ENCODE peak calls at places on chromosomes 11 and 22, in nine cellular contexts. I is GM13977, X is astrocyte of the cerebellum, E is Calu3, N is GM13976, A is body of pancreas, B is upper lobe of right lung, P is pancreas, J is thoracic aorta. U is an unnamed sample.

GRCh38 chr11:83006877-83007330 is 64.8 kb downstream of the RAB30 start:
- DNase-seq in I (peak; percentile 58), X (no peak), E (no peak), N (peak; percentile 55), A (peak; percentile 66), B (no peak), P (no peak), J (no peak), U (no peak)

GRCh38 chr11:92296138-92296515 is 71.5 kb downstream of the FAT3 start:
- DNase-seq in I (no peak), X (peak; percentile 49), E (no peak), N (no peak), A (no peak), B (no peak), P (no peak), J (no peak), U (no peak)

GRCh38 chr22:44627521-44628139 is 74.4 kb upstream of the PRR5 start:
- DNase-seq in I (no peak), X (no peak), E (no peak), N (no peak), A (no peak), B (peak; percentile 51), P (no peak), J (no peak), U (no peak)

GRCh38 chr11:95720219-95720618 is 69.4 kb downstream of the FAM76B start:
- DNase-seq in I (no peak), X (no peak), E (no peak), N (no peak), A (no peak), B (no peak), P (no peak), J (no peak), U (no peak)

GRCh38 chr11:68122936-68123539 is 1.9 kb upstream of the CHKA start:
- DNase-seq in I (no peak), X (no peak), E (peak; percentile 90), N (no peak), A (peak; percentile 78), B (peak; percentile 68), P (no peak), J (no peak), U (no peak)

GRCh38 chr11:97544401-97544800 is 1154.6 kb downstream of the JRKL start:
- DNase-seq in I (no peak), X (no peak), E (no peak), N (no peak), A (no peak), B (no peak), P (no peak), J (no peak), U (no peak)

GRCh38 chr11:35138949-35139881 is at the start of gene CD44:
- DNase-seq in I (peak; percentile 75), X (peak; percentile 72), E (peak; percentile 67), N (peak; percentile 79), A (peak; percentile 86), B (peak; percentile 84), P (peak; percentile 87), J (peak; percentile 68), U (peak; percentile 70)

GRCh38 chr11:73538381-73538872 is 59.5 kb downstream of the FAM168A start:
- DNase-seq in I (peak; percentile 45), X (no peak), E (no peak), N (peak; percentile 58), A (no peak), B (no peak), P (no peak), J (no peak), U (no peak)

GRCh38 chr11:121790435-121790834 is 325.6 kb downstream of the BLID start:
- DNase-seq in I (no peak), X (no peak), E (no peak), N (no peak), A (no peak), B (no peak), P (no peak), J (no peak), U (no peak)

GRCh38 chr11:124938206-124938765 is 2.4 kb upstream of the HEPACAM start:
- DNase-seq in I (no peak), X (no peak), E (no peak), N (no peak), A (no peak), B (no peak), P (no peak), J (no peak), U (no peak)

GRCh38 chr11:106031210-106031845 is 9.3 kb upstream of the MSANTD4 start:
- DNase-seq in I (no peak), X (no peak), E (no peak), N (no peak), A (no peak), B (no peak), P (no peak), J (no peak), U (no peak)

GRCh38 chr11:28730336-28730735 is 622.1 kb downstream of the METTL15 start:
- DNase-seq in I (no peak), X (no peak), E (no peak), N (no peak), A (no peak), B (no peak), P (no peak), J (no peak), U (no peak)

GRCh38 chr11:85182437-85183109 is 444.6 kb downstream of the DLG2 start:
- DNase-seq in I (peak; percentile 27), X (peak; percentile 6), E (peak; percentile 18), N (peak; percentile 11), A (peak; percentile 6), B (no peak), P (no peak), J (no peak), U (no peak)

GRCh38 chr11:70156291-70157037 is 46.6 kb upstream of the FADD start:
- DNase-seq in I (no peak), X (no peak), E (no peak), N (no peak), A (no peak), B (no peak), P (no peak), J (no peak), U (no peak)

DNA sequence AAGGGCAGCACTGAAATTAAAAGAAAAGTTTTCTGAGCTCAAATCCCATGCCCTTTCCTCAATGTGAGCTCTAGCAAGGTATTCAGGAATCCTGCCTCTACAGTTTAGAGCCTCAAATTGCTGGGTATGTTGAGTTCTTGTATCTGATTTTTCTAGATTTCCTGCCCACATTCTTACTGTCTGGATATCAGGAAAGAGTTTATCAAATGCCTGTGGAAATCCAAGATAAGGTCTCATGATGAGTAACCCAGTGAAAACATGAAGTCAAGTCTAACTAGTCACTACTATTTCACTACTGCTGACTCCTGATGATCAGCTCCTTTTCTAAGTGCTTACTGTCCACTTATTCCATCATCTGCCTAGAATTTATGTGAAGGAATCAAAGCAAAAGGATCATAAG is 29.8 kb downstream of the LIMK2 start:
- DNase-seq in I (no peak), X (no peak), E (no peak), N (no peak), A (no peak), B (no peak), P (no peak), J (no peak), U (no peak)
- TF ChIP-seq CTCF in I (no peak), X (peak; percentile 35), E (no peak), N (no peak), A (no peak), B (no peak), P (no peak), J (no peak), U (no peak)

DNA sequence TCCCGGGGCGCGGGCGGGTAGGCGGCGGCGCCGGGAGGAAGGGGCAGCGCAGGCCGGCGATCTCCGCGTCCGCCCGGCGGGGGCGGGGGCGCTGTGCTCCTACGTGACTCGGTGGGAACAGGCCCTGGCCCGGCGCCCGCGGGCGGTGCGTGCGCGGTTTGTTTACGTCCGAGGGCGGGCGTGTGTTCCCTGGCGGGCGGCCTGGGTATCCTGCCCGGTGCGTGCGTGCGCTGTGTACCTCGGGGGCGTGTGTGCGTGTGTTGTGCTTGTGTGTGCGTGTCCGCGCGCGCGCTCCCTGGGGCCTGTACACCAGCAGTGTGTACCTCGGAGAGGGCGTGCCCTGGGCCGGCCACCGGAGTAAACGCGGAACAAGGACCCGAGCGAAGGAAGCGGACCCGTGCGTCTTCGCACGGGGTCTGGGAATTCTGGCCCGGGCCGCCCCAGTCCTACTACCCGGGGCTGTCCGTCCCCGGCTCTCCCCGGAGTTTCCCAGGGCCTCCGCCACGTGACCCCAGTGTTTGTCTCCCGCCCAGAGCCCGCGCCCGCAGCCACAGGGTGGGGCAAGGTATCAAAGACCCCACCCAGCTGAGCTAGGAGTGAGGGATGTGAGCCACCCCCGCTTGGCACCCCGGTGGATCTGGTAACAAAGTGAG is 769 bp downstream of the MAFF start:
- DNase-seq in I (peak; percentile 54), X (peak; percentile 79), E (peak; percentile 80), N (peak; percentile 61), A (peak; percentile 88), B (peak; percentile 93), P (peak; percentile 93), J (peak; percentile 81), U (peak; percentile 58)
- TF ChIP-seq CTCF in I (peak; percentile 26), X (no peak), E (no peak), N (peak; percentile 12), A (peak; percentile 29), B (no peak), P (no peak), J (no peak), U (no peak)

GRCh38 chr11:104333977-104334376 is 170.0 kb upstream of the PDGFD start:
- DNase-seq in I (no peak), X (no peak), E (no peak), N (no peak), A (no peak), B (no peak), P (no peak), J (no peak), U (no peak)
- TF ChIP-seq CTCF in I (peak; percentile 30), X (peak; percentile 13), E (no peak), N (no peak), A (no peak), B (no peak), P (no peak), J (no peak), U (no peak)

GRCh38 chr11:40387240-40387980 is 1072.0 kb downstream of the LRRC4C start:
- DNase-seq in I (no peak), X (no peak), E (no peak), N (no peak), A (no peak), B (no peak), P (no peak), J (no peak), U (no peak)

GRCh38 chr11:40376346-40376745 is 1083.1 kb downstream of the LRRC4C start:
- DNase-seq in I (no peak), X (no peak), E (no peak), N (no peak), A (no peak), B (no peak), P (no peak), J (no peak), U (no peak)

GRCh38 chr11:40380871-40381270 is 1078.6 kb downstream of the LRRC4C start:
- DNase-seq in I (no peak), X (no peak), E (no peak), N (no peak), A (no peak), B (no peak), P (no peak), J (no peak), U (no peak)

GRCh38 chr11:40384991-40385390 is 1074.5 kb downstream of the LRRC4C start:
- DNase-seq in I (no peak), X (no peak), E (no peak), N (no peak), A (no peak), B (no peak), P (no peak), J (no peak), U (no peak)

DNA sequence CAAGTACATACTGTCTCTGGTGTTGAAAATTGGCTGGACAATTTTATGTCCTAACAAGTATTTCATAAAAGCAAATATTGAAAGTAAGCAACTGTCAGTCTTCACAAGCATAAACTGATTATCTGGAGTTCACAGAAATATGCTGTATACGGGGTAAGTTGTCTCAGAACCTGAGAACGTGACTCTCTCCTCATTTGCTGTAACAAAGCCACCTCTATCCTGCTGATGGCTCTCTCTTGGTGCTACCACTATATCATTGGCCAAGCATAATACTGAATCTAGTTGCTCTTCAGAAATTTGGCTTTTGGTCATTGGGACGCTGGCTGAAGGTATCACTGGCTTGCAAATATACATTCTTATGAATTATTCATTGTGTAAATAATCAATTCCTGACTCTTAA is 1078.0 kb downstream of the LRRC4C start:
- DNase-seq in I (no peak), X (no peak), E (no peak), N (no peak), A (no peak), B (no peak), P (no peak), J (no peak), U (no peak)
- TF ChIP-seq CTCF in I (no peak), X (no peak), E (no peak), N (no peak), A (no peak), B (no peak), P (no peak), J (no peak), U (no peak)

U was measured in natural killer cell.